ENCODE peak calls at places on chromosomes 2 and 18, in five cellular contexts. D is cardiac fibroblast, F is B cell, R is AG09309, S is astrocyte of the spinal cord. K is an unnamed sample.

GRCh38 chr2:215355801-215356200 is 43.9 kb downstream of the ATIC start:
- DNase-seq in D (peak; percentile 69), F (no peak), R (no peak), S (peak; percentile 68), K (no peak)

GRCh38 chr2:171880774-171881173 is 13.3 kb downstream of the SLC25A12 start:
- DNase-seq in D (no peak), F (no peak), R (no peak), S (no peak), K (no peak)

GRCh38 chr2:121351521-121352318 is 66.7 kb upstream of the TFCP2L1 start:
- DNase-seq in D (no peak), F (no peak), R (no peak), S (no peak), K (no peak)

GRCh38 chr18:59959079-59959478 is 59.3 kb downstream of the PMAIP1 start:
- DNase-seq in D (no peak), F (no peak), R (no peak), S (no peak), K (no peak)

GRCh38 chr2:48607307-48608014 is 10.2 kb upstream of the GTF2A1L start:
- DNase-seq in D (peak; percentile 54), F (no peak), R (no peak), S (peak; percentile 19), K (no peak)

GRCh38 chr2:8456149-8457091 is 225.4 kb upstream of the ID2 start:
- DNase-seq in D (no peak), F (no peak), R (no peak), S (no peak), K (peak; percentile 44)

GRCh38 chr18:79275992-79276391 is 119.7 kb upstream of the NFATC1 start:
- DNase-seq in D (peak; percentile 2), F (no peak), R (no peak), S (no peak), K (no peak)

GRCh38 chr2:229118947-229119346 is 152.1 kb downstream of the PID1 start:
- DNase-seq in D (no peak), F (no peak), R (no peak), S (no peak), K (no peak)

GRCh38 chr2:29293830-29294438 is 178.7 kb downstream of the CLIP4 start:
- DNase-seq in D (peak; percentile 42), F (no peak), R (no peak), S (peak; percentile 27), K (no peak)

GRCh38 chr18:48124857-48125626 is 194.6 kb upstream of the SMAD2 start:
- DNase-seq in D (no peak), F (no peak), R (no peak), S (no peak), K (no peak)

GRCh38 chr2:223613017-223613950 is 11.1 kb upstream of the SCG2 start:
- DNase-seq in D (peak; percentile 98), F (no peak), R (peak; percentile 93), S (peak; percentile 99), K (no peak)

GRCh38 chr2:9497017-9497416 is 22.7 kb downstream of the IAH1 start:
- DNase-seq in D (no peak), F (no peak), R (no peak), S (no peak), K (no peak)

GRCh38 chr2:240505946-240506345 is 51.8 kb downstream of the ANKMY1 start:
- DNase-seq in D (no peak), F (no peak), R (no peak), S (no peak), K (no peak)

GRCh38 chr2:48287971-48288370 is 242.0 kb upstream of the STON1 start:
- DNase-seq in D (no peak), F (peak; percentile 58), R (no peak), S (no peak), K (no peak)

GRCh38 chr2:218583983-218584850 is 15.6 kb downstream of the CNOT9 start:
- DNase-seq in D (no peak), F (no peak), R (no peak), S (no peak), K (no peak)

GRCh38 chr2:95179451-95179850 is 13.8 kb downstream of the ZNF2 start:
- DNase-seq in D (no peak), F (no peak), R (no peak), S (no peak), K (no peak)

GRCh38 chr2:150624001-150624401 is 136.5 kb upstream of the RND3 start:
- DNase-seq in D (peak; percentile 47), F (no peak), R (no peak), S (peak; percentile 48), K (no peak)

GRCh38 chr2:165214093-165214492 is 10.2 kb upstream of the SCN3A start:
- DNase-seq in D (no peak), F (no peak), R (no peak), S (no peak), K (no peak)

GRCh38 chr18:28041366-28041765 is 135.6 kb downstream of the CDH2 start:
- DNase-seq in D (peak; percentile 84), F (no peak), R (peak; percentile 67), S (peak; percentile 82), K (no peak)

GRCh38 chr18:75727479-75727878 is 300.0 kb upstream of the SMIM21 start:
- DNase-seq in D (peak; percentile 47), F (no peak), R (peak; percentile 2), S (peak; percentile 20), K (no peak)
- TF ChIP-seq CTCF in D (peak; percentile 23), F (no peak), R (peak; percentile 57), S (peak; percentile 56), K (no peak)

GRCh38 chr18:22174341-22175148 is 5.2 kb downstream of the GATA6 start:
- DNase-seq in D (peak; percentile 62), F (no peak), R (no peak), S (no peak), K (no peak)
- TF ChIP-seq CTCF in D (no peak), F (no peak), R (no peak), S (no peak), K (no peak)

GRCh38 chr2:75064691-75065396 is 106.4 kb downstream of the POLE4 start:
- DNase-seq in D (peak; percentile 71), F (peak; percentile 51), R (no peak), S (peak; percentile 63), K (peak; percentile 35)
- TF ChIP-seq CTCF in D (peak; percentile 81), F (peak; percentile 95), R (peak; percentile 88), S (peak; percentile 92), K (peak; percentile 78)

GRCh38 chr2:159168707-159169106 is 117.8 kb downstream of the WDSUB1 start:
- DNase-seq in D (peak; percentile 54), F (no peak), R (no peak), S (peak; percentile 39), K (no peak)
- TF ChIP-seq CTCF in D (peak; percentile 34), F (no peak), R (no peak), S (peak; percentile 40), K (no peak)

DNA sequence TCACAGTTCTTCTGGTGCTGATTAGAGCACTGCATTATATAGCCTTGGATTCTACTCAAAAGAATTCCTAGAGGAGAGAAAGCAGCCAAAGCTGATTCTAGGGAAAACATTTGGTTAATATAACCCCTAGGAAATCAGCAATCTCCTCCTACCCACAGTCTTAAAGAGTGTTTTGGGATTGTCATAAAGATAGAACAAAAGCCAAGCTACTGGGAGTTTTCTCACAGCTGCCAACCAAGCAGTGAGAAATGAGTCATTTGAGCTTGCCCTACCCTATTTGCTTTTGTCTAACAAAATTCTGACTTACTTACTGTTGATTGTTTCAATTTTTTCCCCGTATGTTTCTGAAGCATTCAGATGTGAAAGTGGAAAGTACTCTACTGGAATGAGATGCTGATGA is 469.3 kb downstream of the PLCL1 start:
- DNase-seq in D (peak; percentile 45), F (no peak), R (peak; percentile 7), S (no peak), K (no peak)
- TF ChIP-seq CTCF in D (no peak), F (no peak), R (no peak), S (no peak), K (no peak)

GRCh38 chr2:236526459-236527197 is 43.0 kb upstream of the ACKR3 start:
- DNase-seq in D (no peak), F (no peak), R (no peak), S (no peak), K (no peak)
- TF ChIP-seq CTCF in D (no peak), F (no peak), R (no peak), S (no peak), K (no peak)

DNA sequence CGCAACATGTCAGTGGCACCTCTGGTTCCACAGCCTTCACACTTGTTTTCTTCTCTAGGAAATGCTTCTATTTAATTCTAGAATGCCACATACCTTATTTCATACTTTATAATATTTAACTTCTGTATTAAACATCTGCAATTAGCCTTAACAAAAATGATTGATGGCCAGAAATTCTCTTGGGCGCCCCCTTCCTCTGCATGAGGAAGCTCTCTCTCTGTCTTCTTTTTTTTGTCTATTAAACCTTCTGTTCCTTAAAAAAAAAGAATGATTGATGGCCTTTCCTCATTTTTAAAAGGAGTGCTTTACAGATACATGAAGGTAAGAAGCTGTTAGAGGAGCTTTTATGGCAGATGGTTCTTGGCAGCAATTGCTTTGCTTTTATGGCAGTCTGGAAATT is 526.8 kb downstream of the SLC4A3 start:
- DNase-seq in D (no peak), F (no peak), R (no peak), S (no peak), K (no peak)
- TF ChIP-seq CTCF in D (no peak), F (no peak), R (no peak), S (no peak), K (no peak)

DNA sequence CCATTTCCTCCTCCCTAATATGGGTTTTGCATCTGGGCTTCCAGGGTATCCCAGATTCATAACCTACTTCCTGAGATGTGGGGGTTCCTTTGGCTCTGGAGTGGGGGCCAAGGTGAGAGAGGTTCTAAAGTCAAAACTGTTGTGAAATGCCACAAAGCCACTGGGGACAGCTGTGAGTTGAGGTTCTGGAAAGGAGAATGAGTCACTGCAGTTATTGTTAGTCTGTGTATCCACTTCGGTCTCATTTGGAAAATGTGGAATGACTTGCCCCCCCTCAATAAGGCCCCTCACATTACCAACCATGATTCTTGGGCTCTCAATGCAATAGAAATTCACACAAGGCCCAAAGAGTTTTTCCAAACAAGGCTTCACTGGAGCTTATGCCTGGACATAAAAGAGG is 51.1 kb upstream of the LGALSL start:
- DNase-seq in D (peak; percentile 42), F (no peak), R (no peak), S (peak; percentile 18), K (no peak)
- TF ChIP-seq CTCF in D (peak; percentile 27), F (no peak), R (no peak), S (no peak), K (no peak)

DNA sequence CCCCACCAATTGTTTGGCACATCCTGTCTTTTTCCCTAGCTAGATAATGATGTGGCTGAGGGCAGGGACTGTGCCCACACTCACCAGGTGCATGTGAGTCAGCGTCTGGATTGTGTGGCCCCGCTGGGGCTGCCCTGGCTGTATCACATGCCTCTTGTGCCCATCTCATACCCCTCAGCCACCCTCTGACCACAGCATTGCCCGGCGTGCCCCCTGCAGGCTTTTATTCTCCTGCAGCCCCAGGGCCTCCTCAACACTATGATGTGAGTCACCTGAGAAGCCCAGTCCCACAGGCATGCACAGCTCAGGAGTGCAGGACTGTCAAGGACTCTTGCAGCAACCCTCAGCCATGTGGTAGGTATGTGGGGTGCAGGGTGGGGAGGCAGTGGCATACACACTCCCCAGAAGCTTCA is 14.8 kb upstream of the STEAP3 start:
- DNase-seq in D (no peak), F (no peak), R (no peak), S (peak; percentile 25), K (no peak)
- TF ChIP-seq CTCF in D (no peak), F (no peak), R (no peak), S (peak; percentile 11), K (no peak)

K was measured in natural killer cell.